ENCODE peak calls at places on chromosomes 11 and 22, in five cellular contexts. N is adrenal gland, I is astrocyte of the spinal cord, O is DND-41, Z is astrocyte. U is an unnamed sample.

GRCh38 chr11:118953265-118953664 is 2.8 kb upstream of the UPK2 start:
- DNase-seq in N (no peak), I (no peak), O (peak), Z (peak), U (no peak)

GRCh38 chr11:124402326-124402922 is 3.6 kb upstream of the OR8B3 start:
- DNase-seq in N (peak), I (peak), O (peak), Z (peak), U (peak)

GRCh38 chr22:29208879-29209623 is 3.4 kb downstream of the EMID1 start:
- DNase-seq in N (peak), I (no peak), O (no peak), Z (no peak), U (no peak)

GRCh38 chr11:122556605-122557004 is 98.9 kb upstream of the UBASH3B start:
- DNase-seq in N (no peak), I (no peak), O (no peak), Z (no peak), U (peak)

GRCh38 chr11:84549221-84549620 is 1077.9 kb downstream of the DLG2 start:
- DNase-seq in N (no peak), I (peak), O (no peak), Z (peak), U (no peak)

GRCh38 chr11:9210224-9210921 is 54.8 kb downstream of the DENND5A start:
- DNase-seq in N (no peak), I (no peak), O (no peak), Z (peak), U (no peak)

GRCh38 chr11:104256525-104256924 is 92.6 kb upstream of the PDGFD start:
- DNase-seq in N (no peak), I (peak), O (no peak), Z (no peak), U (peak)

GRCh38 chr22:19129871-19130270 is 1.2 kb upstream of the TSSK2 start:
- DNase-seq in N (no peak), I (no peak), O (no peak), Z (no peak), U (no peak)

GRCh38 chr22:38792833-38793232 is 1.1 kb downstream of the DNAL4 start:
- DNase-seq in N (no peak), I (peak), O (no peak), Z (peak), U (peak)
- H3K4me3 ChIP-seq in N (peak), I (peak), O (peak), Z (peak), U (peak)

GRCh38 chr11:27468643-27469332 is 3.8 kb downstream of the LGR4 start:
- DNase-seq in N (peak), I (peak), O (no peak), Z (peak), U (peak)
- H3K4me3 ChIP-seq in N (peak), I (no peak), O (no peak), Z (peak), U (peak)

GRCh38 chr22:38309614-38310517 is 7.4 kb downstream of the CSNK1E start:
- DNase-seq in N (no peak), I (no peak), O (no peak), Z (no peak), U (no peak)

GRCh38 chr22:38310518-38311330 is 6.5 kb downstream of the CSNK1E start:
- DNase-seq in N (no peak), I (no peak), O (no peak), Z (no peak), U (no peak)

GRCh38 chr22:38312261-38312800 is 4.9 kb downstream of the CSNK1E start:
- DNase-seq in N (no peak), I (no peak), O (no peak), Z (no peak), U (peak)

GRCh38 chr22:38313384-38313955 is 3.8 kb downstream of the CSNK1E start:
- DNase-seq in N (peak), I (peak), O (peak), Z (peak), U (peak)

GRCh38 chr22:38311331-38311635 is 6.0 kb downstream of the CSNK1E start:
- DNase-seq in N (no peak), I (no peak), O (no peak), Z (no peak), U (no peak)
- H3K4me3 ChIP-seq in N (no peak), I (no peak), O (no peak), Z (peak), U (peak)

GRCh38 chr22:33300165-33300564 is 242.0 kb upstream of the SYN3 start:
- DNase-seq in N (no peak), I (no peak), O (no peak), Z (no peak), U (no peak)

GRCh38 chr22:33303109-33303508 is 244.9 kb upstream of the SYN3 start:
- DNase-seq in N (peak), I (no peak), O (no peak), Z (no peak), U (no peak)

GRCh38 chr22:33302049-33302545 is 243.9 kb upstream of the SYN3 start:
- DNase-seq in N (peak), I (peak), O (peak), Z (peak), U (peak)

GRCh38 chr22:33299245-33299956 is 241.2 kb upstream of the SYN3 start:
- DNase-seq in N (no peak), I (no peak), O (no peak), Z (no peak), U (no peak)

DNA sequence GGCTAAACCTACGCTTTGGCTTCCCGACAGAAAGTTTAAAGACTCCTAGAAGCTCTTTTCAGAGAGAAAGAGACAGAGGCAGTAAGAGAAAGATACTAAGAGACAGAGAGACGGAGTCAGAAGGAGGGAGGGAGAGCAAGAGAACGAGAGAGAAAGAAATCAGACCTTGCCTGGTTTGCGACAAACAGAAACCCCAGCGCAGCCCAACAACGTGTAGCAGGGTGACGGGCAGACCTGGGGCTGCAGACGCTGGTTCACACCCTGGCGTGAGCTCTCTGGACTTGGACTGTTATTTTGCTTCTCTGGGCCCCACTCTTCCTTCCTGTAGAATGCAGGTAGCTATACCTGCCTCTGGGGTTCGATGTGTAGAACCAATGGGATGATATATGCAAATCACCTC is 244.4 kb upstream of the SYN3 start:
- DNase-seq in N (peak), I (no peak), O (no peak), Z (no peak), U (no peak)
- H3K4me3 ChIP-seq in N (peak), I (no peak), O (no peak), Z (no peak), U (peak)

GRCh38 chr11:33701302-33701701 is 676 bp upstream of the C11orf91 start:
- DNase-seq in N (no peak), I (no peak), O (no peak), Z (peak), U (no peak)
- H3K4me3 ChIP-seq in N (peak), I (peak), O (peak), Z (peak), U (peak)

GRCh38 chr11:121372671-121373429 is 79.3 kb upstream of the SORL1 start:
- DNase-seq in N (no peak), I (no peak), O (peak), Z (no peak), U (no peak)
- H3K4me3 ChIP-seq in N (no peak), I (no peak), O (no peak), Z (no peak), U (no peak)

GRCh38 chr22:27996529-27996925 is 77.5 kb upstream of the PITPNB start:
- DNase-seq in N (no peak), I (no peak), O (no peak), Z (no peak), U (no peak)

GRCh38 chr22:27995801-27996528 is 76.9 kb upstream of the PITPNB start:
- DNase-seq in N (no peak), I (no peak), O (no peak), Z (no peak), U (no peak)

GRCh38 chr22:27993774-27994350 is 74.8 kb upstream of the PITPNB start:
- DNase-seq in N (no peak), I (no peak), O (no peak), Z (no peak), U (no peak)

GRCh38 chr22:27993201-27993635 is 74.2 kb upstream of the PITPNB start:
- DNase-seq in N (no peak), I (no peak), O (no peak), Z (no peak), U (no peak)

GRCh38 chr22:27994481-27995331 is 75.7 kb upstream of the PITPNB start:
- DNase-seq in N (no peak), I (no peak), O (no peak), Z (no peak), U (no peak)
- H3K4me3 ChIP-seq in N (no peak), I (no peak), O (no peak), Z (no peak), U (no peak)

GRCh38 chr11:116707746-116708145 is 65.0 kb downstream of the BUD13 start:
- DNase-seq in N (no peak), I (no peak), O (no peak), Z (no peak), U (no peak)

GRCh38 chr11:116712428-116712827 is 60.4 kb downstream of the BUD13 start:
- DNase-seq in N (no peak), I (no peak), O (no peak), Z (no peak), U (no peak)

GRCh38 chr11:116707250-116707649 is 65.5 kb downstream of the BUD13 start:
- DNase-seq in N (no peak), I (no peak), O (no peak), Z (no peak), U (no peak)

GRCh38 chr11:116710762-116711161 is 62.0 kb downstream of the BUD13 start:
- DNase-seq in N (no peak), I (no peak), O (no peak), Z (no peak), U (no peak)

GRCh38 chr11:116709970-116710369 is 62.8 kb downstream of the BUD13 start:
- DNase-seq in N (no peak), I (no peak), O (no peak), Z (no peak), U (no peak)
- H3K4me3 ChIP-seq in N (no peak), I (no peak), O (no peak), Z (no peak), U (no peak)

U was measured in adipocyte.